ENCODE peak calls at places on chromosomes 2 and 18, in five cellular contexts. P, J, V, O and I are unnamed samples.

GRCh38 chr2:70469961-70470360 is 83.7 kb downstream of the TGFA start:
- DNase-seq in P (no peak), J (no peak), V (no peak), O (no peak), I (no peak)

GRCh38 chr2:230403746-230404145 is 12.3 kb upstream of the SP100 start:
- DNase-seq in P (no peak), J (no peak), V (no peak), O (no peak), I (no peak)

GRCh38 chr2:44884231-44884630 is 57.3 kb upstream of the SIX3 start:
- DNase-seq in P (no peak), J (no peak), V (no peak), O (no peak), I (no peak)

GRCh38 chr18:45667056-45667455 is 51.8 kb downstream of the SLC14A2 start:
- DNase-seq in P (no peak), J (no peak), V (no peak), O (no peak), I (no peak)

GRCh38 chr2:102826904-102827303 is 65.1 kb downstream of the TMEM182 start:
- DNase-seq in P (no peak), J (no peak), V (no peak), O (peak; percentile 31), I (no peak)

GRCh38 chr18:9575558-9575957 is 38.8 kb downstream of the PPP4R1 start:
- DNase-seq in P (peak; percentile 44), J (peak; percentile 91), V (peak; percentile 47), O (peak; percentile 85), I (peak; percentile 81)

GRCh38 chr18:23689616-23690504 is 607 bp downstream of the LAMA3 start:
- DNase-seq in P (peak; percentile 17), J (no peak), V (no peak), O (peak; percentile 29), I (peak; percentile 27)

GRCh38 chr2:20416723-20417122 is 30.2 kb upstream of the RHOB start:
- DNase-seq in P (no peak), J (no peak), V (no peak), O (no peak), I (no peak)

GRCh38 chr2:150339951-150340350 is 147.5 kb downstream of the RND3 start:
- DNase-seq in P (no peak), J (no peak), V (no peak), O (no peak), I (no peak)

GRCh38 chr2:238649936-238650518 is 197.9 kb upstream of the TWIST2 start:
- DNase-seq in P (no peak), J (no peak), V (no peak), O (no peak), I (no peak)

GRCh38 chr18:478679-479078 is 21.8 kb downstream of the COLEC12 start:
- DNase-seq in P (no peak), J (no peak), V (no peak), O (no peak), I (no peak)

GRCh38 chr2:219536967-219537366 is 6.6 kb downstream of the CHPF start:
- DNase-seq in P (no peak), J (no peak), V (no peak), O (no peak), I (no peak)

GRCh38 chr18:21167641-21168372 is 56.2 kb upstream of the ROCK1 start:
- DNase-seq in P (no peak), J (no peak), V (no peak), O (peak; percentile 81), I (no peak)

GRCh38 chr2:156156580-156156979 is 175.9 kb downstream of the NR4A2 start:
- DNase-seq in P (no peak), J (no peak), V (no peak), O (no peak), I (no peak)

GRCh38 chr2:73069041-73069854 is 2.3 kb downstream of the SFXN5 start:
- DNase-seq in P (no peak), J (no peak), V (no peak), O (no peak), I (no peak)

GRCh38 chr18:56407631-56408030 is 230.8 kb downstream of the TXNL1 start:
- DNase-seq in P (no peak), J (no peak), V (no peak), O (no peak), I (no peak)

GRCh38 chr2:27711804-27712203 is 48.1 kb downstream of the SLC4A1AP start:
- DNase-seq in P (no peak), J (no peak), V (no peak), O (no peak), I (no peak)

GRCh38 chr2:6545336-6545735 is 320.4 kb downstream of the CMPK2 start:
- DNase-seq in P (no peak), J (no peak), V (no peak), O (no peak), I (no peak)

GRCh38 chr2:15602393-15602792 is 10.7 kb downstream of the DDX1 start:
- DNase-seq in P (no peak), J (no peak), V (no peak), O (no peak), I (no peak)

GRCh38 chr2:44188696-44189095 is 20.0 kb downstream of the PPM1B start:
- DNase-seq in P (no peak), J (no peak), V (no peak), O (no peak), I (no peak)

GRCh38 chr18:3126457-3127097 is 93.2 kb downstream of the MYOM1 start:
- DNase-seq in P (no peak), J (no peak), V (no peak), O (no peak), I (no peak)

GRCh38 chr2:98805412-98806265 is 74.7 kb upstream of the MGAT4A start:
- DNase-seq in P (no peak), J (no peak), V (no peak), O (no peak), I (no peak)

GRCh38 chr2:129720761-129721160 is 258.7 kb upstream of the RAB6C start:
- DNase-seq in P (no peak), J (no peak), V (no peak), O (no peak), I (no peak)

GRCh38 chr2:84676295-84676694 is 160.0 kb downstream of the DNAH6 start:
- DNase-seq in P (no peak), J (no peak), V (no peak), O (no peak), I (no peak)

GRCh38 chr2:46439582-46439981 is 39.8 kb upstream of the TMEM247 start:
- DNase-seq in P (no peak), J (no peak), V (no peak), O (no peak), I (no peak)

GRCh38 chr2:74658516-74658915 is 4.5 kb downstream of the SEMA4F start:
- DNase-seq in P (no peak), J (no peak), V (no peak), O (no peak), I (no peak)

GRCh38 chr2:48586433-48586832 is 31.2 kb upstream of the GTF2A1L start:
- DNase-seq in P (no peak), J (no peak), V (no peak), O (no peak), I (no peak)

GRCh38 chr18:62436636-62437519 is 85.9 kb upstream of the ZCCHC2 start:
- DNase-seq in P (no peak), J (peak; percentile 91), V (peak; percentile 80), O (peak; percentile 68), I (peak; percentile 69)

GRCh38 chr2:69693472-69694450 is 48.2 kb upstream of the ANXA4 start:
- DNase-seq in P (no peak), J (no peak), V (no peak), O (no peak), I (no peak)

GRCh38 chr2:181466661-181467576 is 9.7 kb downstream of the ITGA4 start:
- DNase-seq in P (no peak), J (peak; percentile 68), V (peak; percentile 49), O (peak; percentile 77), I (peak; percentile 67)

GRCh38 chr2:130762031-130762909 is 6.9 kb downstream of the AMER3 start:
- DNase-seq in P (no peak), J (no peak), V (no peak), O (no peak), I (no peak)

GRCh38 chr2:43018179-43019024 is 208.0 kb downstream of the ZFP36L2 start:
- DNase-seq in P (no peak), J (peak; percentile 98), V (peak; percentile 87), O (peak; percentile 72), I (peak; percentile 94)

GRCh38 chr2:26352892-26353291 is 6.3 kb upstream of the ADGRF3 start:
- DNase-seq in P (no peak), J (no peak), V (no peak), O (no peak), I (no peak)

GRCh38 chr2:63050186-63050915 is at the start of gene OTX1:
- DNase-seq in P (peak; percentile 97), J (peak; percentile 56), V (no peak), O (peak; percentile 78), I (peak; percentile 68)

GRCh38 chr2:49973917-49974368 is 819.6 kb upstream of the FSHR start:
- DNase-seq in P (peak; percentile 5), J (peak; percentile 71), V (peak; percentile 24), O (peak; percentile 45), I (peak; percentile 50)

GRCh38 chr2:172296267-172297046 is 130.9 kb upstream of the ITGA6 start:
- DNase-seq in P (no peak), J (no peak), V (no peak), O (no peak), I (no peak)

GRCh38 chr18:12773369-12773768 is 70.5 kb downstream of the PSMG2 start:
- DNase-seq in P (no peak), J (no peak), V (no peak), O (no peak), I (no peak)
- H3K4me3 ChIP-seq in P (no peak overlapping the region), J (no peak overlapping the region), V (no peak overlapping the region), O (no peak overlapping the region), I (no peak overlapping the region)

GRCh38 chr2:228703099-228703498 is 521.6 kb upstream of the SPHKAP start:
- DNase-seq in P (no peak), J (no peak), V (no peak), O (no peak), I (no peak)

GRCh38 chr2:228709788-228710371 is 528.4 kb upstream of the SPHKAP start:
- DNase-seq in P (no peak), J (no peak), V (no peak), O (no peak), I (no peak)

GRCh38 chr2:228705331-228705730 is 523.8 kb upstream of the SPHKAP start:
- DNase-seq in P (no peak), J (no peak), V (no peak), O (no peak), I (no peak)

GRCh38 chr2:228707846-228708245 is 526.4 kb upstream of the SPHKAP start:
- DNase-seq in P (no peak), J (no peak), V (no peak), O (no peak), I (no peak)
- TF ChIP-seq EP300 in P (no peak), J (no peak), V (no peak), O (no peak), I (no peak)

GRCh38 chr2:7625392-7626138 is 708.4 kb downstream of the RNF144A start:
- DNase-seq in P (no peak), J (no peak), V (no peak), O (no peak), I (no peak)
- H3K4me3 ChIP-seq in P (no peak overlapping the region), J (no peak overlapping the region), V (no peak overlapping the region), O (no peak overlapping the region), I (no peak overlapping the region)

GRCh38 chr2:67954125-67954748 is 108.6 kb downstream of the C1D start:
- DNase-seq in P (no peak), J (no peak), V (no peak), O (peak; percentile 27), I (no peak)
- TF ChIP-seq EP300 in P (no peak), J (no peak), V (no peak), O (no peak), I (no peak)